ENCODE peak calls at places on chromosomes 7 and 10, in ten cellular contexts. L, J, B, P, N, R, C, A, T and H are unnamed samples.

GRCh38 chr7:116021237-116021636 is 9.3 kb downstream of the TFEC start:
- DNase-seq in N (no peak), P (no peak), J (no peak), L (no peak), C (no peak), B (no peak), R (no peak), T (no peak), A (no peak), H (no peak)

GRCh38 chr7:151211155-151211772 is 976 bp upstream of the H2BK1 start:
- DNase-seq in T (no peak), J (no peak), A (no peak), R (no peak), L (no peak), N (no peak), B (no peak), C (no peak), P (no peak), H (no peak)

GRCh38 chr10:114315566-114316420 is 76.7 kb downstream of the VWA2 start:
- DNase-seq in R (no peak), L (no peak), B (no peak), N (no peak), T (no peak), J (no peak), C (no peak), A (no peak), P (no peak), H (no peak)

GRCh38 chr7:139883814-139884213 is 54.8 kb downstream of the TBXAS1 start:
- DNase-seq in C (no peak), J (no peak), L (no peak), R (no peak), N (no peak), B (no peak), P (no peak), A (no peak), T (no peak), H (no peak)

GRCh38 chr7:2568521-2569223 is 9.9 kb downstream of the IQCE start:
- DNase-seq in R (no peak), L (no peak), P (no peak), N (no peak), J (no peak), C (no peak), A (no peak), B (no peak), T (no peak), H (no peak)

GRCh38 chr10:119654540-119654939 is 3.4 kb downstream of the BAG3 start:
- DNase-seq in P (no peak), T (no peak), L (no peak), R (peak), B (no peak), C (no peak), N (no peak), J (no peak), A (no peak), H (no peak)

GRCh38 chr10:62373995-62374861 is at the start of gene ZNF365:
- DNase-seq in J (no peak), P (peak), C (peak), A (peak), B (peak), T (peak), R (no peak), L (peak), N (peak), H (peak)

GRCh38 chr10:79929409-79929904 is 19.4 kb downstream of the SFTPD start:
- DNase-seq in N (peak), T (no peak), A (peak), B (peak), C (peak), R (peak), L (peak), P (peak), J (peak), H (peak)

GRCh38 chr10:93406367-93407145 is 75.6 kb downstream of the MYOF start:
- DNase-seq in L (no peak), J (no peak), A (peak), T (no peak), P (no peak), B (no peak), R (no peak), N (no peak), C (no peak), H (no peak)

GRCh38 chr10:97718659-97719142 is 5.2 kb downstream of the MARVELD1 start:
- DNase-seq in T (no peak), L (no peak), C (no peak), J (peak), N (no peak), A (no peak), P (no peak), B (no peak), R (peak), H (no peak)

GRCh38 chr10:74118794-74119193 is 31.8 kb downstream of the AP3M1 start:
- DNase-seq in B (no peak), C (no peak), L (no peak), T (no peak), R (no peak), N (no peak), A (peak), J (no peak), P (no peak), H (no peak)

GRCh38 chr10:17793823-17794759 is 15.1 kb upstream of the MRC1 start:
- DNase-seq in J (no peak), P (no peak), C (no peak), R (no peak), B (no peak), N (no peak), L (no peak), A (no peak), T (no peak), H (no peak)

GRCh38 chr7:2190531-2190930 is 42.2 kb downstream of the MAD1L1 start:
- DNase-seq in T (no peak), A (no peak), J (no peak), L (no peak), B (no peak), C (no peak), N (no peak), P (no peak), R (no peak), H (no peak)

GRCh38 chr7:76129836-76130235 is 71.9 kb upstream of the SRRM3 start:
- DNase-seq in B (no peak), J (no peak), R (no peak), T (no peak), N (no peak), C (no peak), L (no peak), P (no peak), A (no peak), H (no peak)

GRCh38 chr7:153012203-153012602 is 252.7 kb downstream of the ACTR3B start:
- DNase-seq in L (no peak), R (no peak), C (no peak), N (no peak), P (no peak), J (no peak), A (no peak), B (no peak), T (no peak), H (no peak)

GRCh38 chr10:24390146-24390700 is 181.3 kb downstream of the KIAA1217 start:
- DNase-seq in B (no peak), L (no peak), N (no peak), P (no peak), J (no peak), A (no peak), R (no peak), T (no peak), C (no peak), H (no peak)

GRCh38 chr10:12194752-12195271 is 879 bp downstream of the NUDT5 start:
- DNase-seq in P (peak), L (no peak), T (peak), J (peak), R (no peak), B (peak), C (peak), A (no peak), N (no peak), H (peak)

GRCh38 chr7:42480304-42480665 is 243.3 kb upstream of the GLI3 start:
- DNase-seq in J (peak), B (no peak), R (no peak), N (no peak), T (no peak), C (no peak), L (no peak), A (no peak), P (no peak), H (no peak)

GRCh38 chr7:9242604-9243003 is 809.2 kb downstream of the NXPH1 start:
- DNase-seq in N (no peak), L (no peak), R (no peak), C (no peak), A (no peak), J (no peak), P (no peak), B (no peak), T (no peak), H (no peak)

GRCh38 chr7:76108540-76109233 is 60.8 kb downstream of the MDH2 start:
- DNase-seq in B (no peak), T (no peak), A (no peak), P (no peak), L (no peak), R (no peak), C (no peak), N (no peak), J (peak), H (no peak)

GRCh38 chr10:14478639-14479038 is 147.9 kb upstream of the FRMD4A start:
- DNase-seq in P (peak), T (peak), L (peak), C (peak), A (peak), J (peak), B (peak), N (no peak), R (peak), H (peak)

GRCh38 chr10:83166344-83166743 is 973.0 kb upstream of the GHITM start:
- DNase-seq in B (no peak), C (no peak), J (no peak), R (peak), T (no peak), N (no peak), L (no peak), A (no peak), P (no peak), H (no peak)

GRCh38 chr7:143300959-143301617 is 12.9 kb downstream of the CASP2 start:
- DNase-seq in T (no peak), A (no peak), L (no peak), N (no peak), P (no peak), B (no peak), J (no peak), C (no peak), R (no peak), H (no peak)

GRCh38 chr10:32995751-32996150 is 37.7 kb upstream of the ITGB1 start:
- DNase-seq in N (no peak), B (no peak), L (no peak), P (no peak), T (no peak), J (no peak), A (no peak), C (no peak), R (no peak), H (no peak)

GRCh38 chr10:99339077-99339476 is 9.9 kb downstream of the CNNM1 start:
- DNase-seq in B (no peak), T (no peak), P (no peak), N (no peak), R (no peak), A (peak), J (no peak), L (no peak), C (no peak), H (peak)

GRCh38 chr10:102399217-102400021 is 3.9 kb downstream of the NFKB2 start:
- DNase-seq in L (peak), N (peak), P (peak), B (peak), C (peak), J (peak), A (peak), R (peak), T (peak), H (peak)

GRCh38 chr7:608954-609711 is 89.5 kb upstream of the PDGFA start:
- DNase-seq in R (no peak), B (no peak), A (no peak), L (no peak), T (no peak), N (no peak), P (no peak), J (no peak), C (no peak), H (no peak)